ENCODE peak calls at places on chromosomes 4 and X, in seven cellular contexts. V, T, C, B, M, G and U are unnamed samples.

GRCh38 chr4:122602277-122603142 is 18.4 kb downstream of the IL21 start:
- DNase-seq in V (peak; percentile 3), M (peak; percentile 9), T (no peak), B (no peak), G (peak; percentile 82), C (no peak), U (no peak)

GRCh38 chr4:166625018-166625637 is 609.2 kb downstream of the SPOCK3 start:
- DNase-seq in T (no peak), V (no peak), B (no peak), G (no peak), M (no peak), C (no peak), U (no peak)

GRCh38 chr4:185254434-185254833 is 45.0 kb downstream of the SNX25 start:
- DNase-seq in V (no peak), B (no peak), M (no peak), T (no peak), G (no peak), C (no peak), U (no peak)

GRCh38 chr4:3062466-3062865 is 11.9 kb downstream of the HTT-AS start:
- DNase-seq in C (no peak), T (no peak), B (no peak), M (no peak), G (peak; percentile 63), V (no peak), U (no peak)

GRCh38 chr4:147056951-147057630 is 111.4 kb upstream of the TTC29 start:
- DNase-seq in V (no peak), M (no peak), B (no peak), G (peak; percentile 57), T (no peak), C (no peak), U (no peak)

GRCh38 chrX:119826399-119826959 is 26.3 kb downstream of the UPF3B start:
- DNase-seq in B (no peak), C (no peak), V (no peak), M (no peak), T (no peak), G (peak; percentile 26), U (no peak)

GRCh38 chr4:18213576-18214198 is 192.1 kb upstream of the LCORL start:
- DNase-seq in G (no peak), M (no peak), C (no peak), T (no peak), B (no peak), V (no peak), U (no peak)

GRCh38 chrX:152904151-152905080 is 6.5 kb downstream of the ZNF185 start:
- DNase-seq in V (peak; percentile 11), G (peak; percentile 46), C (peak; percentile 25), T (peak; percentile 53), B (peak; percentile 36), M (peak; percentile 75), U (no peak)

GRCh38 chr4:47891928-47892327 is 22.5 kb downstream of the NFXL1 start:
- DNase-seq in C (no peak), B (no peak), T (no peak), M (no peak), G (no peak), V (no peak), U (no peak)

GRCh38 chr4:66564901-66565648 is 894.8 kb upstream of the EPHA5 start:
- DNase-seq in B (no peak), G (peak; percentile 67), V (peak; percentile 66), T (no peak), C (no peak), M (no peak), U (no peak)

GRCh38 chr4:174559894-174560293 is 37.6 kb upstream of the HPGD start:
- DNase-seq in T (no peak), C (no peak), V (no peak), B (no peak), M (no peak), G (no peak), U (no peak)

GRCh38 chr4:123479944-123480343 is 83.3 kb downstream of the SPRY1 start:
- DNase-seq in G (peak; percentile 28), V (no peak), C (no peak), B (no peak), M (no peak), T (no peak), U (no peak)

GRCh38 chr4:8592366-8593267 is at the start of gene CPZ:
- DNase-seq in T (no peak), C (no peak), V (no peak), G (peak; percentile 11), B (no peak), M (no peak), U (no peak)

GRCh38 chrX:100593142-100593541 is 8.4 kb downstream of the TNMD start:
- DNase-seq in C (no peak), B (no peak), M (no peak), V (no peak), T (no peak), G (no peak), U (no peak)

GRCh38 chrX:7586126-7586525 is 256.8 kb upstream of the VCX start:
- DNase-seq in V (no peak), T (no peak), M (no peak), B (no peak), G (peak; percentile 0), C (no peak), U (no peak)

GRCh38 chr4:80239480-80239879 is 27.0 kb upstream of the FGF5 start:
- DNase-seq in B (no peak), C (no peak), M (no peak), G (no peak), T (no peak), V (no peak), U (no peak)

GRCh38 chr4:835148-836002 is 9.4 kb upstream of the CPLX1 start:
- DNase-seq in T (no peak), M (no peak), B (no peak), C (no peak), V (no peak), G (no peak), U (no peak)

GRCh38 chr4:123596805-123597204 is 200.2 kb downstream of the SPRY1 start:
- DNase-seq in V (no peak), B (no peak), C (no peak), G (no peak), T (no peak), M (no peak), U (no peak)